ENCODE peak calls at places on chromosomes 5 and 9, in nine cellular contexts. S is ovary, O is GM20000, M is Panc1, K is foreskin fibroblast, J is choroid plexus epithelial cell, R is osteoblast, F is WTC11, C is GM10248. L is an unnamed sample.

GRCh38 chr9:111050819-111051218 is 12.5 kb upstream of the LPAR1 start:
- DNase-seq in S (no peak), O (no peak), M (no peak), K (peak), J (no peak), R (no peak), F (no peak), C (no peak), L (no peak)

GRCh38 chr5:172854451-172854871 is 20.4 kb downstream of the ERGIC1 start:
- DNase-seq in S (peak), O (no peak), M (no peak), K (peak), J (no peak), R (peak), F (no peak), C (no peak), L (no peak)

GRCh38 chr5:102853680-102854079 is 98.6 kb downstream of the PAM start:
- DNase-seq in S (no peak), O (no peak), M (no peak), K (peak), J (no peak), R (no peak), F (no peak), C (no peak), L (no peak)

GRCh38 chr9:107707915-107708441 is 218.4 kb upstream of the KLF4 start:
- DNase-seq in S (no peak), O (no peak), M (no peak), K (peak), J (peak), R (peak), F (no peak), C (no peak), L (no peak)

GRCh38 chr5:149999866-150000260 is 591 bp downstream of the TIGD6 start:
- DNase-seq in S (no peak), O (no peak), M (no peak), K (no peak), J (no peak), R (no peak), F (no peak), C (no peak), L (no peak)

GRCh38 chr9:76240578-76240977 is 153.6 kb downstream of the RFK start:
- DNase-seq in S (no peak), O (no peak), M (no peak), K (no peak), J (no peak), R (no peak), F (no peak), C (no peak), L (no peak)

GRCh38 chr5:179257190-179257741 is 88.0 kb downstream of the ADAMTS2 start:
- DNase-seq in S (peak), O (no peak), M (no peak), K (peak), J (no peak), R (peak), F (peak), C (no peak), L (no peak)

GRCh38 chr5:132895719-132896305 is 22.3 kb downstream of the LEAP2 start:
- DNase-seq in S (no peak), O (no peak), M (no peak), K (peak), J (peak), R (no peak), F (no peak), C (no peak), L (no peak)

GRCh38 chr9:27485158-27485557 is 38.9 kb upstream of the IFNK start:
- DNase-seq in S (no peak), O (no peak), M (no peak), K (no peak), J (no peak), R (no peak), F (no peak), C (peak), L (no peak)

GRCh38 chr9:91166796-91167366 is 194.8 kb downstream of the AUH start:
- DNase-seq in S (no peak), O (no peak), M (no peak), K (peak), J (peak), R (no peak), F (no peak), C (no peak), L (no peak)

GRCh38 chr5:168364151-168364661 is 72.8 kb downstream of the WWC1 start:
- DNase-seq in S (no peak), O (no peak), M (no peak), K (peak), J (no peak), R (no peak), F (no peak), C (no peak), L (no peak)

DNA sequence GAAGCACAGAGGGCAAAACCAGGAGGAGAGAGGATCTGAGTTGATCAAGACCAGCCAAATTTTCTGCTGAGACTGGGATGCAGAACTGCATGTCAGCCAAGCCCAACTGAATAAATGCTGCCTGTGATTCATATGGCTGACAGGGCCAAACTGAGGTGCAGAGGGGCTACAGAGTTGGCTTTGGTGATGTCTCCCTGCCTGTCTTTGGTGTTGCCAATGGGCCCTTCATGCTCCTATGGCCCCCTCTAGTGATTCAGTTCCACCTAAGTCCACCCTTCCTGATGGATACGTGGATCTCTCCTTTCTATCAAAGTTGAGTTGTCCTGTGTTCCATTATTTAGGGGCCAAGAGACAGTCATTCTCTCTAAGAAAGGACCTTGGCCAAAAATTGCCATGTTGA is 163.6 kb upstream of the TLE4 start:
- DNase-seq in S (no peak), O (no peak), M (no peak), K (peak), J (peak), R (no peak), F (no peak), C (no peak), L (no peak)
- TF ChIP-seq CTCF in S (no peak), O (no peak), M (no peak), K (no peak), J (no peak), R (no peak), F (no peak), C (no peak), L (no peak)

GRCh38 chr9:4922101-4922500 is 63.0 kb upstream of the JAK2 start:
- DNase-seq in S (no peak), O (no peak), M (no peak), K (no peak), J (no peak), R (no peak), F (no peak), C (no peak), L (no peak)

GRCh38 chr9:4922730-4923129 is 62.3 kb upstream of the JAK2 start:
- DNase-seq in S (no peak), O (no peak), M (no peak), K (no peak), J (no peak), R (no peak), F (no peak), C (no peak), L (no peak)

GRCh38 chr9:4926239-4926638 is 58.8 kb upstream of the JAK2 start:
- DNase-seq in S (no peak), O (no peak), M (no peak), K (no peak), J (no peak), R (no peak), F (no peak), C (no peak), L (no peak)

GRCh38 chr9:4923141-4923540 is 61.9 kb upstream of the JAK2 start:
- DNase-seq in S (no peak), O (no peak), M (no peak), K (no peak), J (no peak), R (no peak), F (no peak), C (no peak), L (no peak)

GRCh38 chr9:4923580-4924544 is 61.2 kb upstream of the JAK2 start:
- DNase-seq in S (no peak), O (peak), M (no peak), K (peak), J (peak), R (no peak), F (no peak), C (peak), L (no peak)
- TF ChIP-seq CTCF in S (no peak), O (peak), M (peak), K (peak), J (peak), R (peak), F (no peak), C (peak), L (peak)

GRCh38 chr5:126594676-126595485 is at the start of gene ALDH7A1:
- DNase-seq in S (peak), O (peak), M (peak), K (peak), J (peak), R (peak), F (peak), C (peak), L (peak)
- TF ChIP-seq CTCF in S (no peak), O (no peak), M (peak), K (peak), J (peak), R (peak), F (no peak), C (no peak), L (no peak)

DNA sequence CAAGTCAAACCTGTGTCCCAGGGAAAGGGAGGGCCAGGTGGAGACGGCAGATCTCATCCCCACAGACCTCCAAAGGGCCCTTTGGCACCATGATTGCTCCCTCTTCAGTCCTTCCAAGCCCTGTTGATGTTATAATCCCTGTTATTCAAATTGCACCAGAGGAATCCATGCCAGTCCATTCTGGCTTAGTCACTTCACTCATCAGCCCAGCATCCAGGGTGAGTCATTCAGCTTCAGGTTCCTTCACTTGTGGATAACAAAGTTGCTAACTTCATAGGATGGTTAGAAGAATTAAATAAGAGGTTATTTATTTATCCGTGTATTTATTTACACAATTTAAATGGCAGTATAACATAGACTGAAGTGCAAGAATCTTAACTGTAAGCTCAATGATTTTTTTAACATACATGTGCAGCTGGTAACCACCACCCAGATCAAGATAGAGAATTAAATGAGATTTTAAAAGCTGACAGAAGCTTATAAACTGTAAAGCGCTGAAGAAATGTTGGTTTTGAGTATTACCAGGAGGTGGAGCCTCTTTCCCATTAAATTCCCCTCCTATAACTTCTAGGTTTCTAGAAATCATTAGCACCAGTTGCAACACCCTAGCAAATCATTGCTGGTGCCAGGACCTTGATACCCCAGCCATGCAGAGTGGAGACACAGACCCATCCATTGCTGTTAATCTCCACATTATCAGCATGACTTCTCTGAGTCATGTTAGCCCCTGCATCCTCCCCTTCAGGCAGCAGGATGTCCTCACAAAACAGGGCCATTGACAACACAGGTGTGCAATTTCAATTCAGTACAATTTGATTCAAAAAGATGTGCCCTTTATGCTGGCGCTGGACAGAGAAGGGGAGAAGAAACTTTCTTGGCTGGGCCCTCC is 77.4 kb downstream of the SEC61B start:
- DNase-seq in S (no peak), O (peak), M (no peak), K (peak), J (peak), R (peak), F (no peak), C (no peak), L (no peak)
- TF ChIP-seq CTCF in S (no peak), O (no peak), M (peak), K (peak), J (peak), R (no peak), F (no peak), C (peak), L (no peak)

GRCh38 chr5:64759960-64760695 is 8.4 kb downstream of the SREK1IP1 start:
- DNase-seq in S (no peak), O (no peak), M (no peak), K (no peak), J (no peak), R (no peak), F (no peak), C (no peak), L (no peak)
- TF ChIP-seq CTCF in S (no peak), O (no peak), M (no peak), K (no peak), J (no peak), R (no peak), F (no peak), C (no peak), L (no peak)

L was measured in endothelial cell.